ENCODE peak calls at places on chromosomes 7 and 10, in four cellular contexts. X is choroid plexus epithelial cell; C is activated CD4-positive, alpha-beta T cell treated with anti-CD3 and anti-CD28 coated beads for 48 hours; S is HFFc6. B is an unnamed sample.

GRCh38 chr7:99190359-99191009 is 17.4 kb downstream of the KPNA7 start:
- DNase-seq in X (no peak), C (no peak), S (no peak), B (no peak)

GRCh38 chr10:77609781-77610272 is 27.8 kb downstream of the KCNMA1 start:
- DNase-seq in C (no peak), S (peak; percentile 35), X (peak; percentile 80), B (no peak)

GRCh38 chr7:22628112-22628511 is 98.9 kb upstream of the IL6 start:
- DNase-seq in X (no peak), S (no peak), C (no peak), B (no peak)

GRCh38 chr7:151381333-151382078 is 28.3 kb downstream of the WDR86 start:
- DNase-seq in S (no peak), X (no peak), C (peak; percentile 20), B (no peak)

GRCh38 chr7:131518626-131519025 is 37.8 kb downstream of the PODXL start:
- DNase-seq in X (no peak), S (no peak), C (no peak), B (no peak)

GRCh38 chr7:141184532-141185190 is 110.8 kb downstream of the TMEM178B start:
- DNase-seq in S (no peak), C (no peak), X (no peak), B (no peak)

GRCh38 chr10:99775850-99776249 is 6.6 kb upstream of the ABCC2 start:
- DNase-seq in S (peak; percentile 90), X (peak; percentile 86), C (no peak), B (peak; percentile 69)

GRCh38 chr7:143361552-143362125 is 874 bp downstream of the FAM131B start:
- DNase-seq in X (no peak), C (no peak), S (no peak), B (no peak)

GRCh38 chr10:80502621-80503583 is 34.8 kb upstream of the SH2D4B start:
- DNase-seq in S (no peak), X (no peak), C (no peak), B (no peak)

GRCh38 chr10:451021-451471 is 238.4 kb downstream of the DIP2C start:
- DNase-seq in X (no peak), S (no peak), C (peak; percentile 67), B (no peak)

GRCh38 chr10:34768972-34769330 is 46.1 kb downstream of the PARD3 start:
- DNase-seq in X (no peak), S (no peak), C (no peak), B (no peak)

B was measured in NCI-H226.